ENCODE peak calls at places on chromosome 21, in ten cellular contexts. C is fibroblast of the conjunctiva, S is sciatic nerve, I is posterior vena cava, V is HuH-7.5, W is mucosa of descending colon, Z is colonic mucosa, R is esophagus muscularis mucosa, M is NCI-H2171 treated with DMSO at 0.1 percent for 48 hours, B is left colon. G is an unnamed sample.

GRCh38 chr21:43994646-43995045 is 17.5 kb upstream of the TRAPPC10 start:
- DNase-seq in C (no peak), S (peak), I (peak), V (no peak), W (no peak), Z (no peak), R (no peak), M (no peak), B (no peak), G (no peak)

GRCh38 chr21:33395866-33396265 is 7.3 kb upstream of the IFNGR2 start:
- DNase-seq in C (no peak), S (no peak), I (no peak), V (no peak), W (no peak), Z (no peak), R (no peak), M (no peak), B (no peak), G (no peak)

GRCh38 chr21:41958886-41959563 is 5.2 kb upstream of the C2CD2 start:
- DNase-seq in C (no peak), S (no peak), I (peak), V (no peak), W (no peak), Z (no peak), R (no peak), M (peak), B (no peak), G (no peak)

GRCh38 chr21:29265690-29266479 is 32.8 kb upstream of the BACH1 start:
- DNase-seq in C (no peak), S (no peak), I (no peak), V (no peak), W (no peak), Z (no peak), R (no peak), M (no peak), B (no peak), G (no peak)

GRCh38 chr21:41520560-41521442 is 12.8 kb upstream of the TMPRSS2 start:
- DNase-seq in C (no peak), S (no peak), I (no peak), V (no peak), W (peak), Z (no peak), R (no peak), M (no peak), B (no peak), G (no peak)

GRCh38 chr21:25831300-25831699 is 96.5 kb downstream of the GABPA start:
- DNase-seq in C (no peak), S (no peak), I (no peak), V (no peak), W (no peak), Z (no peak), R (no peak), M (no peak), B (no peak), G (no peak)

GRCh38 chr21:34800797-34801518 is 132.2 kb downstream of the CLIC6 start:
- DNase-seq in C (no peak), S (no peak), I (no peak), V (no peak), W (no peak), Z (no peak), R (no peak), M (no peak), B (no peak), G (peak)

GRCh38 chr21:27333091-27333490 is 366.2 kb upstream of the ADAMTS5 start:
- DNase-seq in C (no peak), S (no peak), I (no peak), V (no peak), W (no peak), Z (no peak), R (no peak), M (no peak), B (no peak), G (no peak)

GRCh38 chr21:26041441-26042180 is 129.0 kb downstream of the APP start:
- DNase-seq in C (peak), S (no peak), I (no peak), V (no peak), W (no peak), Z (no peak), R (no peak), M (peak), B (no peak), G (peak)

GRCh38 chr21:35108887-35109286 is 59.8 kb upstream of the RUNX1 start:
- DNase-seq in C (no peak), S (no peak), I (no peak), V (no peak), W (no peak), Z (no peak), R (no peak), M (no peak), B (no peak), G (no peak)

GRCh38 chr21:14989359-14989758 is 75.4 kb downstream of the NRIP1 start:
- DNase-seq in C (peak), S (no peak), I (no peak), V (no peak), W (no peak), Z (no peak), R (no peak), M (no peak), B (no peak), G (peak)

GRCh38 chr21:27700974-27701614 is 734.2 kb upstream of the ADAMTS5 start:
- DNase-seq in C (peak), S (peak), I (peak), V (peak), W (peak), Z (peak), R (no peak), M (peak), B (peak), G (peak)

GRCh38 chr21:35311985-35312384 is 262.9 kb upstream of the RUNX1 start:
- DNase-seq in C (no peak), S (no peak), I (no peak), V (no peak), W (no peak), Z (no peak), R (peak), M (no peak), B (no peak), G (no peak)

GRCh38 chr21:45800339-45801080 is 157.0 kb downstream of the PCBP3 start:
- DNase-seq in C (no peak), S (no peak), I (no peak), V (no peak), W (no peak), Z (no peak), R (peak), M (no peak), B (no peak), G (no peak)

GRCh38 chr21:29989634-29990234 is 49.9 kb upstream of the GRIK1 start:
- DNase-seq in C (no peak), S (no peak), I (no peak), V (no peak), W (no peak), Z (no peak), R (no peak), M (no peak), B (no peak), G (no peak)

GRCh38 chr21:19540287-19540686 is 1136.7 kb upstream of the TMPRSS15 start:
- DNase-seq in C (no peak), S (no peak), I (no peak), V (no peak), W (no peak), Z (no peak), R (no peak), M (no peak), B (no peak), G (no peak)